ENCODE peak calls at places on chromosomes 16 and 17, in seven cellular contexts. Q, F, Y, X, B, S and A are unnamed samples.

GRCh38 chr16:89364603-89365002 is 125.8 kb downstream of the ANKRD11 start:
- DNase-seq in Q (no peak), F (no peak), Y (no peak), X (peak; percentile 47), B (no peak), S (no peak), A (no peak)

GRCh38 chr17:80476877-80477646 is 655 bp upstream of the NPTX1 start:
- DNase-seq in Q (no peak), F (no peak), Y (no peak), X (no peak), B (no peak), S (no peak), A (peak; percentile 40)

GRCh38 chr16:86232496-86232895 is 277.8 kb upstream of the FOXF1 start:
- DNase-seq in Q (no peak), F (no peak), Y (no peak), X (peak; percentile 34), B (no peak), S (no peak), A (no peak)

GRCh38 chr17:21843951-21844590 is 151.7 kb downstream of the KCNJ18 start:
- DNase-seq in Q (no peak), F (no peak), Y (no peak), X (no peak), B (no peak), S (no peak), A (no peak)

GRCh38 chr16:471353-472198 is 46.1 kb downstream of the RAB11FIP3 start:
- DNase-seq in Q (peak; percentile 80), F (peak; percentile 74), Y (no peak), X (no peak), B (no peak), S (no peak), A (no peak)

GRCh38 chr16:84777435-84777834 is 42.4 kb upstream of the CRISPLD2 start:
- DNase-seq in Q (no peak), F (no peak), Y (no peak), X (no peak), B (no peak), S (no peak), A (no peak)

GRCh38 chr16:85221081-85221809 is 109.0 kb upstream of the CIBAR2 start:
- DNase-seq in Q (no peak), F (no peak), Y (no peak), X (no peak), B (no peak), S (no peak), A (no peak)

GRCh38 chr17:6756425-6757012 is 673 bp downstream of the XAF1 start:
- DNase-seq in Q (no peak), F (no peak), Y (no peak), X (no peak), B (no peak), S (no peak), A (no peak)

GRCh38 chr17:21239680-21240374 is 13.4 kb downstream of the NATD1 start:
- DNase-seq in Q (no peak), F (peak; percentile 20), Y (no peak), X (no peak), B (peak; percentile 58), S (no peak), A (no peak)

GRCh38 chr16:3029499-3030127 is 5.8 kb downstream of the THOC6 start:
- DNase-seq in Q (no peak), F (no peak), Y (no peak), X (no peak), B (peak; percentile 31), S (peak; percentile 50), A (no peak)

GRCh38 chr17:80990921-80991644 is 558 bp upstream of the CHMP6 start:
- DNase-seq in Q (no peak), F (no peak), Y (no peak), X (no peak), B (no peak), S (peak; percentile 55), A (no peak)

GRCh38 chr16:15587152-15587825 is 55.7 kb downstream of the MARF1 start:
- DNase-seq in Q (no peak), F (no peak), Y (no peak), X (no peak), B (no peak), S (no peak), A (no peak)

GRCh38 chr16:87415441-87415840 is 23.3 kb downstream of the MAP1LC3B start:
- DNase-seq in Q (peak; percentile 10), F (no peak), Y (no peak), X (peak; percentile 68), B (no peak), S (no peak), A (no peak)